ENCODE peak calls at places on chromosomes 2 and 18, in eight cellular contexts. M, P, A, D, I, S, V and T are unnamed samples.

GRCh38 chr2:24411488-24412146 is 51.3 kb upstream of the ITSN2 start:
- DNase-seq in M (no peak), P (no peak), A (no peak), D (peak; percentile 36), I (peak; percentile 16), S (no peak), V (no peak), T (no peak)

GRCh38 chr2:240795468-240795867 is 24.6 kb downstream of the KIF1A start:
- DNase-seq in M (no peak), P (peak; percentile 24), A (no peak), D (no peak), I (no peak), S (no peak), V (no peak), T (peak; percentile 10)

GRCh38 chr2:125796784-125797183 is 859.2 kb upstream of the GYPC start:
- DNase-seq in M (no peak), P (no peak), A (no peak), D (no peak), I (no peak), S (no peak), V (no peak), T (no peak)

GRCh38 chr2:34004936-34005335 is 405.8 kb upstream of the FAM98A start:
- DNase-seq in M (no peak), P (no peak), A (no peak), D (no peak), I (no peak), S (no peak), V (no peak), T (no peak)

GRCh38 chr2:3633089-3633981 is 24.7 kb upstream of the ALLC start:
- DNase-seq in M (no peak), P (no peak), A (no peak), D (no peak), I (no peak), S (peak; percentile 22), V (no peak), T (no peak)

GRCh38 chr2:213306320-213306942 is 22.2 kb downstream of the SPAG16 start:
- DNase-seq in M (no peak), P (no peak), A (no peak), D (no peak), I (no peak), S (peak; percentile 90), V (peak; percentile 55), T (no peak)

GRCh38 chr2:137888845-137889244 is 75.4 kb upstream of the HNMT start:
- DNase-seq in M (no peak), P (peak; percentile 49), A (no peak), D (peak; percentile 46), I (no peak), S (peak; percentile 12), V (peak; percentile 74), T (peak; percentile 71)

GRCh38 chr2:142874293-142874814 is 3.1 kb upstream of the KYNU start:
- DNase-seq in M (peak; percentile 26), P (peak; percentile 53), A (no peak), D (no peak), I (peak; percentile 47), S (peak; percentile 94), V (peak; percentile 57), T (no peak)

GRCh38 chr18:9201224-9201623 is 64.6 kb downstream of the ANKRD12 start:
- DNase-seq in M (no peak), P (no peak), A (no peak), D (no peak), I (no peak), S (no peak), V (no peak), T (no peak)

GRCh38 chr18:68909579-68909978 is 111.7 kb downstream of the CCDC102B start:
- DNase-seq in M (no peak), P (no peak), A (no peak), D (no peak), I (no peak), S (no peak), V (no peak), T (no peak)

GRCh38 chr2:118954297-118955060 is 12.5 kb downstream of the MARCO start:
- DNase-seq in M (no peak), P (no peak), A (no peak), D (no peak), I (no peak), S (no peak), V (no peak), T (no peak)

GRCh38 chr2:212033888-212034287 is 504.7 kb downstream of the ERBB4 start:
- DNase-seq in M (no peak), P (no peak), A (no peak), D (no peak), I (no peak), S (no peak), V (no peak), T (no peak)

GRCh38 chr2:98472132-98472650 is 27.5 kb downstream of the INPP4A start:
- DNase-seq in M (no peak), P (no peak), A (no peak), D (peak; percentile 68), I (no peak), S (no peak), V (no peak), T (no peak)

GRCh38 chr2:159094173-159094737 is 125.8 kb downstream of the TANC1 start:
- DNase-seq in M (no peak), P (peak; percentile 46), A (no peak), D (no peak), I (peak; percentile 49), S (peak; percentile 72), V (peak; percentile 79), T (no peak)

GRCh38 chr18:73261243-73261642 is 393.5 kb upstream of the NETO1 start:
- DNase-seq in M (no peak), P (no peak), A (no peak), D (peak; percentile 57), I (no peak), S (no peak), V (no peak), T (no peak)

GRCh38 chr2:222320441-222321395 is 21.9 kb upstream of the PAX3 start:
- DNase-seq in M (no peak), P (no peak), A (peak; percentile 3), D (no peak), I (no peak), S (no peak), V (no peak), T (peak; percentile 69)

GRCh38 chr2:220533485-220533884 is 906.1 kb downstream of the SLC4A3 start:
- DNase-seq in M (no peak), P (no peak), A (peak; percentile 5), D (peak; percentile 1), I (no peak), S (no peak), V (no peak), T (peak; percentile 44)

GRCh38 chr2:150646746-150647145 is 159.3 kb upstream of the RND3 start:
- DNase-seq in M (no peak), P (no peak), A (no peak), D (no peak), I (no peak), S (no peak), V (no peak), T (no peak)

GRCh38 chr2:62293490-62294212 is 97.7 kb downstream of the B3GNT2 start:
- DNase-seq in M (peak; percentile 43), P (peak; percentile 90), A (no peak), D (no peak), I (peak; percentile 80), S (peak; percentile 33), V (peak; percentile 93), T (peak; percentile 30)

GRCh38 chr2:64493788-64494187 is 30.3 kb upstream of the AFTPH start:
- DNase-seq in M (no peak), P (no peak), A (no peak), D (peak; percentile 14), I (no peak), S (no peak), V (no peak), T (no peak)

GRCh38 chr2:112474844-112475486 is 7.0 kb upstream of the TTL start:
- DNase-seq in M (no peak), P (no peak), A (no peak), D (no peak), I (no peak), S (peak; percentile 39), V (no peak), T (no peak)

GRCh38 chr18:9153281-9153680 is 16.7 kb downstream of the ANKRD12 start:
- DNase-seq in M (no peak), P (no peak), A (no peak), D (no peak), I (no peak), S (peak; percentile 41), V (no peak), T (no peak)

GRCh38 chr2:57862727-57863126 is 183.9 kb upstream of the VRK2 start:
- DNase-seq in M (no peak), P (no peak), A (no peak), D (no peak), I (no peak), S (no peak), V (no peak), T (no peak)

GRCh38 chr2:200127852-200128251 is 172.5 kb downstream of the MAIP1 start:
- DNase-seq in M (no peak), P (no peak), A (no peak), D (no peak), I (no peak), S (peak; percentile 29), V (no peak), T (no peak)
- TF ChIP-seq CTCF in M (no peak), P (no peak), A (no peak), D (no peak), I (no peak), S (peak; percentile 9), V (no peak), T (no peak)

GRCh38 chr2:235050992-235051351 is 99.2 kb downstream of the SH3BP4 start:
- DNase-seq in M (peak; percentile 77), P (peak; percentile 88), A (no peak), D (peak; percentile 20), I (peak; percentile 82), S (peak; percentile 93), V (peak; percentile 95), T (no peak)
- TF ChIP-seq CTCF in M (no peak), P (peak; percentile 16), A (no peak), D (no peak), I (no peak), S (no peak), V (no peak), T (no peak)

GRCh38 chr2:218648473-218649100 is 10.8 kb downstream of the ZNF142 start:
- DNase-seq in M (peak; percentile 45), P (no peak), A (peak; percentile 66), D (peak; percentile 50), I (no peak), S (peak; percentile 76), V (peak; percentile 68), T (peak; percentile 67)
- TF ChIP-seq CTCF in M (peak; percentile 69), P (peak; percentile 78), A (peak; percentile 82), D (peak; percentile 68), I (peak; percentile 38), S (peak; percentile 87), V (peak; percentile 72), T (peak; percentile 85)

GRCh38 chr2:127526940-127527804 is 883 bp upstream of the IWS1 start:
- DNase-seq in M (no peak), P (no peak), A (peak; percentile 36), D (peak; percentile 51), I (no peak), S (no peak), V (peak; percentile 52), T (no peak)

GRCh38 chr2:127531133-127531709 is 4.3 kb upstream of the MYO7B start:
- DNase-seq in M (no peak), P (no peak), A (no peak), D (no peak), I (no peak), S (no peak), V (no peak), T (no peak)

GRCh38 chr2:127530245-127531132 is 4.2 kb upstream of the IWS1 start:
- DNase-seq in M (no peak), P (no peak), A (no peak), D (no peak), I (no peak), S (no peak), V (no peak), T (no peak)

GRCh38 chr2:127526142-127526939 is at the start of gene IWS1:
- DNase-seq in M (peak; percentile 94), P (peak; percentile 97), A (peak; percentile 93), D (peak; percentile 98), I (peak; percentile 94), S (peak; percentile 97), V (peak; percentile 96), T (peak; percentile 95)

GRCh38 chr2:127528487-127528886 is 2.2 kb upstream of the IWS1 start:
- DNase-seq in M (no peak), P (no peak), A (no peak), D (no peak), I (no peak), S (no peak), V (no peak), T (no peak)
- TF ChIP-seq CTCF in M (no peak), P (no peak), A (no peak), D (no peak), I (no peak), S (no peak), V (no peak), T (no peak)